ENCODE peak calls at places on chromosome 11, in four cellular contexts. R, K, D and O are unnamed samples.

GRCh38 chr11:6979365-6979764 is 40.8 kb downstream of the ZNF214 start:
- DNase-seq in R (no peak), K (no peak), D (no peak), O (no peak)

GRCh38 chr11:66561975-66562248 is 6.5 kb downstream of the CTSF start:
- DNase-seq in R (no peak), K (no peak), D (no peak), O (no peak)

GRCh38 chr11:14054708-14055107 is 92.2 kb downstream of the SPON1 start:
- DNase-seq in R (no peak), K (no peak), D (no peak), O (no peak)

GRCh38 chr11:118790357-118791014 is 478 bp downstream of the DDX6 start:
- DNase-seq in R (no peak), K (peak; percentile 31), D (peak; percentile 43), O (no peak)

GRCh38 chr11:45518853-45519545 is 146.4 kb downstream of the CHST1 start:
- DNase-seq in R (no peak), K (no peak), D (no peak), O (no peak)

GRCh38 chr11:36306888-36307287 is 10.8 kb downstream of the PRR5L start:
- DNase-seq in R (no peak), K (no peak), D (peak; percentile 52), O (no peak)

GRCh38 chr11:3159296-3160190 is 5.6 kb downstream of the OSBPL5 start:
- DNase-seq in R (peak; percentile 63), K (no peak), D (no peak), O (no peak)

GRCh38 chr11:6799402-6799801 is at the start of gene OR6A2:
- DNase-seq in R (no peak), K (no peak), D (no peak), O (no peak)

GRCh38 chr11:102727890-102728289 is 3.1 kb upstream of the MMP8 start:
- DNase-seq in R (no peak), K (no peak), D (no peak), O (no peak)

GRCh38 chr11:3225826-3226750 is 6.1 kb downstream of the MRGPRE start:
- DNase-seq in R (no peak), K (no peak), D (no peak), O (no peak)

GRCh38 chr11:78821371-78822306 is 247.0 kb upstream of the NARS2 start:
- DNase-seq in R (no peak), K (no peak), D (no peak), O (no peak)

GRCh38 chr11:131666617-131667016 is 296.2 kb downstream of the NTM start:
- DNase-seq in R (no peak), K (no peak), D (no peak), O (no peak)

GRCh38 chr11:118086913-118087768 is at the start of gene SMIM35:
- DNase-seq in R (no peak), K (no peak), D (no peak), O (no peak)

GRCh38 chr11:44333271-44334218 is 23.6 kb upstream of the ALX4 start:
- DNase-seq in R (no peak), K (no peak), D (no peak), O (no peak)

GRCh38 chr11:29780756-29781155 is 236.1 kb downstream of the KCNA4 start:
- DNase-seq in R (no peak), K (no peak), D (no peak), O (no peak)

GRCh38 chr11:63783925-63784592 is 15.5 kb upstream of the ZFTA start:
- DNase-seq in R (no peak), K (no peak), D (no peak), O (no peak)

GRCh38 chr11:47731466-47731865 is 16.3 kb upstream of the AGBL2 start:
- DNase-seq in R (no peak), K (no peak), D (no peak), O (no peak)